ENCODE peak calls at places on chromosomes 1 and 21, in ten cellular contexts. F, Z, T, L, I, X, O, N, P and B are unnamed samples.

GRCh38 chr1:87202922-87203655 is 125.6 kb upstream of the LMO4 start:
- DNase-seq in F (no peak), Z (no peak), T (no peak), L (no peak), I (no peak), X (no peak), O (no peak), N (no peak), P (no peak), B (no peak)

GRCh38 chr1:90579212-90579802 is 137.8 kb downstream of the BARHL2 start:
- DNase-seq in F (no peak), Z (peak), T (peak), L (no peak), I (no peak), X (no peak), O (peak), N (no peak), P (peak), B (no peak)

GRCh38 chr1:23742670-23743286 is 493 bp upstream of the ELOA start:
- DNase-seq in F (no peak), Z (no peak), T (peak), L (no peak), I (no peak), X (no peak), O (no peak), N (peak), P (no peak), B (no peak)

GRCh38 chr1:116904791-116905320 is 4.9 kb upstream of the PTGFRN start:
- DNase-seq in F (no peak), Z (no peak), T (no peak), L (no peak), I (no peak), X (no peak), O (no peak), N (no peak), P (no peak), B (no peak)

GRCh38 chr1:197911857-197912696 is 5.1 kb upstream of the LHX9 start:
- DNase-seq in F (no peak), Z (no peak), T (no peak), L (no peak), I (no peak), X (no peak), O (no peak), N (no peak), P (no peak), B (no peak)

GRCh38 chr1:151196292-151196800 is 2.0 kb upstream of the PIP5K1A start:
- DNase-seq in F (peak), Z (peak), T (peak), L (peak), I (no peak), X (no peak), O (peak), N (peak), P (peak), B (no peak)

GRCh38 chr1:55679971-55680370 is 464.8 kb upstream of the USP24 start:
- DNase-seq in F (no peak), Z (peak), T (peak), L (no peak), I (no peak), X (no peak), O (peak), N (no peak), P (no peak), B (no peak)

GRCh38 chr1:146031476-146031875 is 9.9 kb upstream of the HJV start:
- DNase-seq in F (no peak), Z (no peak), T (no peak), L (no peak), I (no peak), X (no peak), O (no peak), N (no peak), P (no peak), B (no peak)

GRCh38 chr1:150073516-150073915 is 5.9 kb downstream of the VPS45 start:
- DNase-seq in F (no peak), Z (no peak), T (no peak), L (no peak), I (no peak), X (no peak), O (no peak), N (no peak), P (no peak), B (no peak)

GRCh38 chr1:152505083-152505482 is 5.5 kb upstream of the LCE5A start:
- DNase-seq in F (no peak), Z (no peak), T (no peak), L (no peak), I (no peak), X (no peak), O (no peak), N (no peak), P (no peak), B (no peak)

GRCh38 chr21:40049959-40050290 is 182.7 kb downstream of the PCP4 start:
- DNase-seq in F (no peak), Z (no peak), T (no peak), L (no peak), I (no peak), X (no peak), O (no peak), N (no peak), P (no peak), B (no peak)

GRCh38 chr1:33872681-33873080 is 8.8 kb downstream of the HMGB4 start:
- DNase-seq in F (no peak), Z (no peak), T (no peak), L (no peak), I (no peak), X (no peak), O (no peak), N (no peak), P (no peak), B (no peak)

GRCh38 chr1:110063781-110064180 is 6.7 kb downstream of the ALX3 start:
- DNase-seq in F (no peak), Z (no peak), T (no peak), L (no peak), I (no peak), X (no peak), O (no peak), N (no peak), P (no peak), B (no peak)

GRCh38 chr1:194975913-194976312 is 1632.3 kb downstream of the KCNT2 start:
- DNase-seq in F (no peak), Z (no peak), T (no peak), L (no peak), I (no peak), X (no peak), O (peak), N (no peak), P (no peak), B (no peak)

GRCh38 chr1:230267338-230268065 is 158.6 kb downstream of the PGBD5 start:
- DNase-seq in F (no peak), Z (no peak), T (no peak), L (no peak), I (peak), X (no peak), O (no peak), N (no peak), P (no peak), B (no peak)

GRCh38 chr1:8194481-8195227 is 123.3 kb upstream of the SLC45A1 start:
- DNase-seq in F (no peak), Z (no peak), T (no peak), L (no peak), I (no peak), X (no peak), O (peak), N (no peak), P (no peak), B (no peak)

GRCh38 chr21:46189213-46189958 is 5.1 kb upstream of the SPATC1L start:
- DNase-seq in F (no peak), Z (no peak), T (peak), L (peak), I (peak), X (no peak), O (peak), N (no peak), P (no peak), B (no peak)

GRCh38 chr1:205484985-205485967 is 19.2 kb upstream of the CDK18 start:
- DNase-seq in F (peak), Z (peak), T (peak), L (peak), I (peak), X (no peak), O (peak), N (no peak), P (peak), B (no peak)

GRCh38 chr1:227058321-227058751 is 118.2 kb downstream of the COQ8A start:
- DNase-seq in F (no peak), Z (no peak), T (peak), L (no peak), I (no peak), X (no peak), O (peak), N (no peak), P (no peak), B (no peak)

GRCh38 chr1:45543599-45544417 is 6.8 kb upstream of the AKR1A1 start:
- DNase-seq in F (peak), Z (no peak), T (peak), L (peak), I (peak), X (no peak), O (no peak), N (peak), P (no peak), B (no peak)

GRCh38 chr21:38945536-38946245 is 140.0 kb downstream of the ETS2 start:
- DNase-seq in F (no peak), Z (no peak), T (no peak), L (no peak), I (no peak), X (no peak), O (peak), N (no peak), P (no peak), B (no peak)

GRCh38 chr1:44568128-44568900 is 106.0 kb downstream of the TMEM53 start:
- DNase-seq in F (no peak), Z (no peak), T (no peak), L (no peak), I (no peak), X (no peak), O (no peak), N (no peak), P (no peak), B (no peak)

GRCh38 chr1:229841230-229841629 is 215.2 kb downstream of the URB2 start:
- DNase-seq in F (no peak), Z (no peak), T (peak), L (no peak), I (no peak), X (no peak), O (no peak), N (no peak), P (no peak), B (no peak)

GRCh38 chr1:109238382-109238781 is 11.0 kb upstream of the CELSR2 start:
- DNase-seq in F (no peak), Z (no peak), T (no peak), L (peak), I (no peak), X (no peak), O (no peak), N (no peak), P (no peak), B (no peak)

GRCh38 chr1:170593612-170594011 is 61.6 kb downstream of the GORAB start:
- DNase-seq in F (no peak), Z (no peak), T (no peak), L (no peak), I (no peak), X (no peak), O (no peak), N (no peak), P (no peak), B (no peak)

GRCh38 chr1:3564921-3565831 is 46.1 kb downstream of the MEGF6 start:
- DNase-seq in F (no peak), Z (no peak), T (peak), L (no peak), I (no peak), X (no peak), O (peak), N (no peak), P (peak), B (no peak)

GRCh38 chr1:13651279-13651678 is 48.7 kb upstream of the PRDM2 start:
- DNase-seq in F (no peak), Z (no peak), T (peak), L (no peak), I (no peak), X (no peak), O (no peak), N (no peak), P (no peak), B (no peak)

GRCh38 chr1:240258910-240259309 is 167.2 kb downstream of the FMN2 start:
- DNase-seq in F (no peak), Z (peak), T (peak), L (no peak), I (no peak), X (no peak), O (peak), N (no peak), P (no peak), B (no peak)

GRCh38 chr1:116529199-116529616 is 41.6 kb downstream of the CD58 start:
- DNase-seq in F (no peak), Z (no peak), T (no peak), L (no peak), I (no peak), X (no peak), O (peak), N (no peak), P (no peak), B (no peak)

GRCh38 chr1:234538930-234539649 is 60.1 kb upstream of the TARBP1 start:
- DNase-seq in F (peak), Z (no peak), T (no peak), L (peak), I (no peak), X (no peak), O (no peak), N (peak), P (no peak), B (no peak)

GRCh38 chr1:15732686-15733081 is 3.4 kb upstream of the SLC25A34 start:
- DNase-seq in F (no peak), Z (no peak), T (no peak), L (no peak), I (no peak), X (no peak), O (no peak), N (no peak), P (no peak), B (no peak)

GRCh38 chr1:11539850-11540772 is 61.2 kb downstream of the DISP3 start:
- DNase-seq in F (no peak), Z (no peak), T (no peak), L (no peak), I (no peak), X (no peak), O (no peak), N (no peak), P (no peak), B (no peak)
- TF ChIP-seq CTCF in F (no peak), Z (no peak), T (no peak), L (no peak), I (no peak), X (no peak), O (no peak), N (no peak), P (no peak), B (no peak)

DNA sequence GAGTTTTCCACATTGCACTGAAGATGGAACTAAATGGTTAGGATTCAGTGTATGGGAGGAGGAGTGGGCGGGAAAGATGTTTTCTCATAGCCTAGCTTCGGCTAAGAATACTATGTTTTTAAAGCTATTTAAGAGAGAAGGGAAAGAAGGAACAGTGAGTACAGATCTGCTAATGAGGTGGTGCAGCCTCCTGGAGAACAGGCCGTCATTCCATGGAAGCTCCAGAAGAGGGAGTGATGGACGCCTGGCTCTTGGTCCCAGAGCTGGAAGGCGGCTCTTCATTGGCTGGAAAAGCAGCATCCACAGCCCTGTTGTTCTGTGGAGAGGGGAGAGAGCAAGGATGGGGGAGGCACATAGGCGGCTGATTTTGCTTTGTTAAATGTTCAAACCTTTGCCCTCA is 6.9 kb downstream of the CAMK1G start:
- DNase-seq in F (peak), Z (no peak), T (no peak), L (peak), I (no peak), X (no peak), O (no peak), N (no peak), P (peak), B (no peak)
- TF ChIP-seq CTCF in F (peak), Z (peak), T (peak), L (no peak), I (peak), X (no peak), O (peak), N (no peak), P (peak), B (peak)

GRCh38 chr1:202204065-202204464 is 10.5 kb downstream of the LGR6 start:
- DNase-seq in F (no peak), Z (no peak), T (no peak), L (no peak), I (no peak), X (no peak), O (no peak), N (no peak), P (no peak), B (no peak)

GRCh38 chr1:202207292-202207691 is 13.7 kb downstream of the LGR6 start:
- DNase-seq in F (no peak), Z (peak), T (peak), L (no peak), I (no peak), X (no peak), O (peak), N (no peak), P (no peak), B (no peak)

GRCh38 chr1:202203238-202204039 is 9.8 kb downstream of the LGR6 start:
- DNase-seq in F (no peak), Z (no peak), T (no peak), L (no peak), I (no peak), X (no peak), O (no peak), N (no peak), P (peak), B (no peak)

GRCh38 chr1:202208458-202208857 is 14.9 kb downstream of the LGR6 start:
- DNase-seq in F (no peak), Z (no peak), T (no peak), L (no peak), I (no peak), X (no peak), O (no peak), N (no peak), P (no peak), B (no peak)

DNA sequence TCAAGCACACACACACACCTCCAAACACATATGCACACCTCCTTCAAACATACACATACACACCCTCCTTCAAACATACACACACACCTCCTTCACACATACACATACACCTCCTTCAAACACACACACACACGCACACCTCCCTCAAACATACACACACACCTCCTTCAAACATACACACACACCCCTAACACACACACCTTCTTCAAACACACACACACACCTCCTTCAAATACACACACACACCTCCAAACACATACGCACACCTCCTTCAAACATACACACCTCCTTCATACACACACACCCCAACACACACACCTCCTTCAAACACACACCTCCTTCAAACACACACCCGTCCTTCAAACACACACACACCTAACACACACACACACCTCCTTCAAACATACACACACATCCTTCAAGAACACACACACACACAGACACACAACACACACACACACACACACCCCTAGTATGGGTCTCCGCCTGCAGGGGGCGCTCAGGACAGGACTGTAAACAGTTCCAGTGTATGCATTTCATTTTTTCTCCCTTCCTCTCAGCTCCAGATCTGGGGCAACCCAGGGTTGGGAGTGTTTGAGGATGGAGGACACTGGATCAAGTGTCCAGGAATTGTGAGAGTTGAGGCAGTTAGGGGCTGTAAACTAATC is 12.1 kb downstream of the LGR6 start:
- DNase-seq in F (no peak), Z (no peak), T (peak), L (no peak), I (no peak), X (no peak), O (no peak), N (no peak), P (no peak), B (no peak)
- TF ChIP-seq CTCF in F (no peak), Z (no peak), T (peak), L (peak), I (no peak), X (no peak), O (peak), N (no peak), P (peak), B (peak)

DNA sequence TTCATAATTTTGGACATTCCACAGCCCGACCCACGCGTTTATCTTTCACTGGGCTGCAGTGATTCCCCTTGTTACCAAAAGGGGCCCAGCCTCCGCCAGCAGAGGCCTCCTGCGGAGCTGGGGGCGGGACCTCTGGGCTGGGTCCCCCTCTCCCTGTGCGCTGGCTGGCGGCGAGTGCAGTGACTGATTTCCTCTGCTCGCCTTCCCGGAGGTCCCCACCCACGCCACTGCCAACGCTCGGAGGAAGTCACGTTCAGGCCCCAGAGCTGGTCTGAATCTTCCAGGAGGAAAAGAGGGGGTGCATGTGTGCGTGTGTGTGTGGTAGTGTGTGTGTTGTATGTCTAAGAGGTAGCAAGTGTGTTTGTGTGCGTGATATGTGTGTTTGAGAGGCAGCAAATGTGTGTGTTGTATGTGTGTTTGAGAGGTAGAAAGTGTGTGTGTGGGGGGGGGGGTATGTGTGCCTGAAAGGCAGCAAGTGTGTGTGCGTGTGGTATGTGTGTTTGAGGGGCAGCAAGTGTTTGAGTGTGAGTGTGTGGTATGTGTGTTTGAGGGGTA is 35.0 kb upstream of the JAK1 start:
- DNase-seq in F (peak), Z (no peak), T (peak), L (peak), I (peak), X (no peak), O (peak), N (peak), P (peak), B (no peak)
- TF ChIP-seq CTCF in F (peak), Z (no peak), T (no peak), L (peak), I (peak), X (no peak), O (no peak), N (no peak), P (no peak), B (no peak)

DNA sequence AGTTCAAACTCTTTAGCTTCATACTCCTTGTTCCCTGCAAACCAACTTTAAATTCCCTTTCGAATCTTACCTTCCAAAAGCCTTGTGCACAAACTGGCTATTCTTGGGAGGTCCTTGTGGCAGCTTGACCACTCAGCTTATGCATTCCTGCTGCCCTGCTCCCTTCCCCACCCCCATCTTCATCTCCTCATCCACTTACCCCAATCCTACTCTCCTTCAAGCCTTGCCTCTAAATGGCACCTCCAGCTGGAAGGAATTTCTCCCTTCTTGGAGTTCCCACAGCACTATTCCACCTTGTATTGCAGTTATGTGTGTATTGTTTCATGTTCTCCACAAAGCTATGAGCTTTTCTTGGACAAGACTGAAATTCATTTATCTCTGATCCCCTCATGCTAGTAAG is 15.3 kb upstream of the DIRAS3 start:
- DNase-seq in F (no peak), Z (no peak), T (no peak), L (no peak), I (no peak), X (no peak), O (no peak), N (no peak), P (no peak), B (no peak)
- TF ChIP-seq CTCF in F (no peak), Z (no peak), T (no peak), L (no peak), I (no peak), X (no peak), O (no peak), N (no peak), P (no peak), B (no peak)

GRCh38 chr1:231931846-231932454 is 305.4 kb downstream of the DISC1 start:
- DNase-seq in F (no peak), Z (no peak), T (no peak), L (no peak), I (no peak), X (no peak), O (no peak), N (no peak), P (peak), B (no peak)
- TF ChIP-seq CTCF in F (peak), Z (peak), T (peak), L (no peak), I (peak), X (peak), O (peak), N (no peak), P (peak), B (peak)